ENCODE peak calls at places on chromosome 22, in five cellular contexts. E is stomach, Q is lower leg skin, N is H1, O is IMR-90. P is an unnamed sample.

GRCh38 chr22:20580611-20581502 is 73.4 kb downstream of the MED15 start:
- DNase-seq in Q (no peak), O (no peak), E (no peak), N (peak), P (no peak)

GRCh38 chr22:46934746-46935491 is 172.5 kb downstream of the TBC1D22A start:
- DNase-seq in N (peak), Q (no peak), E (no peak), O (peak), P (peak)

GRCh38 chr22:43897751-43898261 is 6.0 kb upstream of the PNPLA5 start:
- DNase-seq in E (no peak), O (peak), N (no peak), Q (no peak), P (peak)

GRCh38 chr22:36220457-36220921 is 18.8 kb downstream of the APOL2 start:
- DNase-seq in E (no peak), Q (no peak), O (peak), N (no peak), P (peak)

GRCh38 chr22:23376256-23376655 is 195.9 kb downstream of the BCR start:
- DNase-seq in N (peak), O (no peak), Q (no peak), E (no peak), P (peak)

GRCh38 chr22:49753961-49754673 is 73.6 kb downstream of the BRD1 start:
- DNase-seq in E (no peak), O (no peak), N (no peak), Q (no peak), P (no peak)

GRCh38 chr22:47943729-47944700 is 1181.6 kb downstream of the TBC1D22A start:
- DNase-seq in E (no peak), N (no peak), Q (no peak), O (no peak), P (no peak)

GRCh38 chr22:29773233-29773632 is 6.1 kb downstream of the UQCR10 start:
- DNase-seq in E (no peak), O (peak), Q (no peak), N (no peak), P (peak)

GRCh38 chr22:31923761-31924160 is 20.6 kb upstream of the YWHAH start:
- DNase-seq in Q (no peak), O (no peak), N (no peak), E (no peak), P (no peak)

GRCh38 chr22:47192106-47192650 is 429.7 kb downstream of the TBC1D22A start:
- DNase-seq in E (peak), O (no peak), N (no peak), Q (no peak), P (no peak)

GRCh38 chr22:47168900-47169800 is 406.7 kb downstream of the TBC1D22A start:
- DNase-seq in N (peak), E (peak), O (peak), Q (no peak), P (peak)

GRCh38 chr22:36036167-36036624 is 7.6 kb upstream of the RBFOX2 start:
- DNase-seq in E (no peak), N (no peak), Q (no peak), O (no peak), P (no peak)

GRCh38 chr22:33896801-33897620 is 23.3 kb downstream of the LARGE1 start:
- DNase-seq in Q (no peak), N (no peak), O (peak), E (no peak), P (peak)

GRCh38 chr22:49961601-49962011 is 1.0 kb downstream of the PIM3 start:
- DNase-seq in O (no peak), N (no peak), Q (no peak), E (no peak), P (peak)

GRCh38 chr22:36546092-36546804 is 17.3 kb upstream of the EIF3D start:
- DNase-seq in E (no peak), O (peak), N (peak), Q (no peak), P (peak)

GRCh38 chr22:46851941-46852340 is 89.5 kb downstream of the TBC1D22A start:
- DNase-seq in Q (no peak), E (no peak), O (no peak), N (peak), P (no peak)

GRCh38 chr22:34356481-34356880 is 436.2 kb upstream of the LARGE1 start:
- DNase-seq in E (no peak), Q (no peak), N (no peak), O (no peak), P (no peak)

GRCh38 chr22:44182591-44183588 is 2.2 kb downstream of the PARVG start:
- DNase-seq in E (peak), Q (peak), N (no peak), O (no peak), P (no peak)

GRCh38 chr22:25741692-25742626 is at the start of gene MYO18B:
- DNase-seq in N (no peak), Q (no peak), E (no peak), O (no peak), P (no peak)

GRCh38 chr22:37462983-37463382 is 23.2 kb downstream of the MFNG start:
- DNase-seq in Q (no peak), O (peak), N (peak), E (no peak), P (peak)

GRCh38 chr22:46073683-46074504 is 76.4 kb upstream of the PPARA start:
- DNase-seq in N (no peak), E (peak), Q (no peak), O (peak), P (peak)

GRCh38 chr22:46628756-46629155 is 8.6 kb downstream of the GRAMD4 start:
- DNase-seq in N (no peak), E (no peak), O (no peak), Q (no peak), P (no peak)

GRCh38 chr22:36073476-36073875 is 44.9 kb upstream of the RBFOX2 start:
- DNase-seq in N (no peak), E (no peak), Q (no peak), O (peak), P (no peak)

GRCh38 chr22:39996732-39997131 is 2.0 kb downstream of the FAM83F start:
- DNase-seq in E (no peak), O (no peak), Q (no peak), N (no peak), P (no peak)

GRCh38 chr22:39995346-39996252 is 845 bp downstream of the FAM83F start:
- DNase-seq in E (peak), Q (no peak), N (no peak), O (no peak), P (no peak)

GRCh38 chr22:39994046-39994565 is 648 bp upstream of the FAM83F start:
- DNase-seq in N (no peak), Q (no peak), O (peak), E (no peak), P (no peak)

GRCh38 chr22:39992088-39992826 is 2.5 kb upstream of the FAM83F start:
- DNase-seq in N (no peak), O (no peak), E (no peak), Q (no peak), P (no peak)

DNA sequence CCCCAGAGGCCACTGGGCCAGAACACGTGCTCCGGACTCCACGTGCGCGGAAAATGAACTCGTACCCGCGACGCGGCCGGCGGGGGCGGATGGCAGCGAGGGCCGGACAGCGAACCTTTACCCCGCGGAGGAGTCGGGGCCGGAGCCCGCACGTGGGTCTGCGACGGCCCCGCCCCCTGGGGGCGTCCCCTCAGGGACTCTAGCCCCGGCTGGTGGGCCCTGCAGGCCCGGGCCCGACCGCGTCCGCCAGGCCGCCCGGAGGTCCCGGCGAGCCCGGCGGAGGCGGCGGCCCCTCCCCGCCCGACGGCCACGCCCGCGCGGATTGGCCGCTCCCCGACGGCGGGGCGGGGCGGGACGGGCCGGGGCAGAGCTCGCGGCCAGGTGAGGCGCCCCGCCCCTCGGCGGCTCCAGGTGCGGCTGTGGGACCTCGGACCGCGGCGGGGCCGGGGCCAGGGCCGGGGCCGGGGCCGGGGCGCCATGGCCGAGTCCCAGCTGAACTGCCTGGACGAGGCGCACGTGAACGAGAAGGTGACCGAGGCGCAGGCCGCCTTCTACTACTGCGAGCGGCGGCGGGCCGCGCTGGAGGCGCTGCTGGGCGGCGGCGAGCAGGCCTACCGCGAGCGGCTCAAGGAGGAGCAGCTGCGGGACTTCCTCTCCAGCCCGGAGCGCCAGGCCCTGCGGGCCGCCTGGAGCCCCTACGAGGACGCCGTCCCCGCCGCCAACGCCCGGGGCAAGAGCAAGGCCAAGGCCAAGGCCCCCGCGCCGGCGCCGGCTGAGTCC is at the start of gene FAM83F:
- DNase-seq in E (peak), Q (no peak), O (no peak), N (peak), P (no peak)
- H3K4me3 ChIP-seq in E (peak), Q (peak), O (no peak), N (peak), P (no peak)

GRCh38 chr22:21641417-21641794 is 696 bp upstream of the SDF2L1 start:
- DNase-seq in E (peak), O (peak), Q (no peak), N (peak), P (peak)
- TF ChIP-seq CTCF in E (no peak), O (peak), Q (no peak), N (peak), P (peak)

DNA sequence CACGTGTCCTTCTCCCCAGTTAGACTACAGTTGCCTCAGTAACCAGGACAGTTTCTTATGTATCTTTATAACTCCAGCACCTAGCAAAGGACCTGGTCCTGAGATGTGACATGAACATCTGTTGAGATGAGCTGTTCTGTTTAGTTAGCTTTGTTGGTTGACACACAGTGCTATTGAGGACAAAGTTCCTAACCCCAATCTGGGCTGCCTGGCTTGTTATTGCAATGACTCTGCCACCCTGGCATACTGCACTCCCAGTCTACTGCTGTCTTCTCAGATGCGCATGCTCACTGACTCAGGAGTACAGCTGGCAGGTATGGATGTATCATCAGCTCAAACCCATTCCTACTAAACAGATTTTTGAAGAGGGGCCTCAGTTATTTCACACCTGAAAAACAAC is 7.4 kb downstream of the DESI1 start:
- DNase-seq in Q (no peak), E (no peak), N (no peak), O (peak), P (no peak)
- H3K4me3 ChIP-seq in Q (no peak), E (no peak), N (no peak), O (no peak), P (no peak)

GRCh38 chr22:27825174-27825573 is 23.6 kb upstream of the MN1 start:
- DNase-seq in E (no peak), Q (no peak), N (peak), O (no peak), P (no peak)
- TF ChIP-seq CTCF in E (no peak), Q (no peak), N (peak), O (peak), P (peak)

DNA sequence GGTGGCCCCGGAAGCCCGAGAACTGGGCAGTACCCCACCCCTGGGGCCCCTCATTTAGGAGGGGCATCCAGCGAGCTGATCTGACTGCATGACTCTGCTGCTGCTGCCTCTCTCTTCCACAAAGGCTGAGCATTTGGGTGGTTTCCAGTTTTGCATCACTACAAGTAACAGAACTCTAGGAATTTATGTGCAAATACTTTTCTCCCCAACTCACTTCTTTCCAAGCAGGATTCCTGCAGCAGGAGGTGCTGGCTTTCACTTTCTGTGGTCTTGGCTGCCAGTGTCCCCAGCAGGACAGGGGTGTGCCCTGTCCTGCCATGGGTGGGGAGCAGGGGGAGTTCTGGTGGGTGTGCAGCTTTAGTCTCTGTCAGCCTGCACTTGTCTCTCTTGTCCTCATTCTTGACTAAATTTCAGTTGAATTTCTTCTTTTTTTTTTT is 21.2 kb downstream of the UPB1 start:
- DNase-seq in O (peak), Q (no peak), E (no peak), N (no peak), P (peak)
- H3K4me3 ChIP-seq in O (no peak), Q (no peak), E (no peak), N (no peak), P (no peak)